ENCODE peak calls at places on chromosomes 11 and 22, in seven cellular contexts. K is left ventricle myocardium inferior, H is mammary epithelial cell, A is colonic mucosa, S is pancreas, V is heart right ventricle, D is mucosa of descending colon. N is an unnamed sample. For H3K4me1 and H3K36me3, the result is how much of the 10 kb centered on the place peaks cover.

GRCh38 chr11:820655-821512 is 2.2 kb downstream of the PNPLA2 start:
- DNase-seq in K (peak), H (peak), A (peak), S (peak), V (peak), D (peak), N (peak)

GRCh38 chr11:8531312-8531711 is 62.7 kb downstream of the STK33 start:
- DNase-seq in K (peak), H (no peak), A (no peak), S (no peak), V (peak), D (no peak), N (no peak)

GRCh38 chr22:41140365-41140957 is 48.1 kb downstream of the EP300 start:
- DNase-seq in K (no peak), H (no peak), A (no peak), S (no peak), V (peak), D (no peak), N (no peak)

GRCh38 chr11:128848815-128849455 is 18.2 kb downstream of the KCNJ1 start:
- DNase-seq in K (peak), H (no peak), A (peak), S (peak), V (peak), D (peak), N (no peak)

GRCh38 chr11:63537293-63538101 is 889 bp downstream of the PLAAT4 start:
- DNase-seq in K (peak), H (no peak), A (no peak), S (peak), V (peak), D (no peak), N (peak)

GRCh38 chr22:38706101-38706884 is 549 bp downstream of the GTPBP1 start:
- DNase-seq in K (peak), H (peak), A (peak), S (peak), V (peak), D (peak), N (peak)

GRCh38 chr11:75275581-75275980 is 35.0 kb downstream of the TPBGL start:
- DNase-seq in K (peak), H (no peak), A (peak), S (no peak), V (no peak), D (peak), N (peak)

GRCh38 chr11:3340025-3340424 is 38.9 kb downstream of the ZNF195 start:
- DNase-seq in K (no peak), H (peak), A (no peak), S (no peak), V (no peak), D (no peak), N (no peak)

GRCh38 chr11:73218106-73218829 is at the start of gene P2RY2:
- DNase-seq in K (peak), H (peak), A (peak), S (peak), V (peak), D (peak), N (peak)

GRCh38 chr22:48554893-48555552 is 1272.7 kb downstream of the BRD1 start:
- DNase-seq in K (no peak), H (no peak), A (no peak), S (no peak), V (no peak), D (no peak), N (no peak)

GRCh38 chr22:48557473-48557872 is 1270.2 kb downstream of the BRD1 start:
- DNase-seq in K (no peak), H (no peak), A (no peak), S (no peak), V (no peak), D (no peak), N (no peak)

GRCh38 chr22:48553694-48554308 is 1273.9 kb downstream of the BRD1 start:
- DNase-seq in K (no peak), H (no peak), A (no peak), S (no peak), V (no peak), D (no peak), N (no peak)

GRCh38 chr22:48556751-48557150 is 1270.9 kb downstream of the BRD1 start:
- DNase-seq in K (no peak), H (no peak), A (no peak), S (no peak), V (no peak), D (no peak), N (no peak)

GRCh38 chr22:48555606-48556005 is 1272.1 kb downstream of the BRD1 start:
- DNase-seq in K (no peak), H (no peak), A (no peak), S (no peak), V (no peak), D (no peak), N (no peak)
- TF ChIP-seq CTCF in K (no peak), H (no peak), A (no peak), S (no peak), V (no peak), D (no peak), N (no peak)

GRCh38 chr22:19242699-19243098 is 48.8 kb downstream of the CLTCL1 start:
- DNase-seq in K (no peak), H (no peak), A (no peak), S (no peak), V (no peak), D (no peak), N (no peak)
- H3K4me1 ChIP-seq in K (under half), H (under half), A (under half), S (under half), V (under half), D (under half), N (under half)

GRCh38 chr11:46373787-46374740 is 7.4 kb upstream of the MDK start:
- DNase-seq in K (no peak), H (no peak), A (no peak), S (no peak), V (no peak), D (no peak), N (no peak)
- H3K36me3 ChIP-seq in K (half or more), H (under half), A (under half), S (under half), V (under half), D (under half), N (under half)

DNA sequence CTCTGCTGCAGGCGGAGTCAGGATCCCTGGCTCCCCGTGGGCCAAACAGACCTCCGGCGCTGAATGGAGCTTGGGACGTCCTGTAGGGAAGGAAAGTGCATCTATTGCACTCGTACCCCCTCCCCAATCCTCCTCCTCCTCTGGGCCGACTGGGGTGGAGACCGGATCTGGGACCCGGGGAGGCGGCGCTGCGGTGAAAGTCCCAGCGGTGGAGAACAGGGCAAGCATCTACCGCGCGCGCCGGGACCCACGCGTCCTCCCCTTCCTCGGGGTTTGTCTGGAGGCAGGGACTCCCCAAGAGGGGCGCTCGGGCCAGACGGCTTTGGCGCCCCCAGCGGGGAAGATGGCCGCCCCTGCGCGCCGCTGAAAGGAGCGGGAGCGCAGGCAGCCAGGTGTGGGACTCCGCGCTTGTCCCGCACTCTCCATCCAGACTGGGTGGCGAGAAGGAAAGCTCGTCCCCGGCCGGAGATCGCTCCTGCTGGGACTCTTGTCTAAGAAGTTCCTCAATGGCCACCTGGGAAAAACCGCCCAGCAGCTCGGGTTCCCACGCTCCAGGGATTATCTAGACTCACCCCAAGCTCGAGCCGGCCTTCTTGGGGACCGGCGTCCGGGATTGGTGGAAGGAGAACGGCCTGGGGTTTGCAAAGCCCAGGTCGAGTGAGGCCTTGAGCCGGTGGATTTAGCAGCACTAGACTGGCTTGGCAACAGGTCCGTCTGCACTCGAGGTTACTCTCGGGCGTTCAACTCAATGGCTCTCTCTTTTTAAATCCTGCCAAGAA is 718 bp downstream of the FADS2 start:
- DNase-seq in K (peak), H (peak), A (peak), S (peak), V (peak), D (no peak), N (peak)
- TF ChIP-seq CTCF in K (peak), H (peak), A (no peak), S (no peak), V (peak), D (no peak), N (peak)

N was measured in tibial artery.